ENCODE peak calls at places on chromosomes 7 and 10, in five cellular contexts. M is A549, U is IMR-90, R is ovary, D is right lobe of liver. V is an unnamed sample. For H3K4me1, the result is how much of the 10 kb centered on the place peaks cover.

GRCh38 chr10:93553501-93554374 is 12.7 kb upstream of the FFAR4 start:
- DNase-seq in D (no peak), U (no peak), R (no peak), M (peak), V (no peak)

GRCh38 chr10:123213192-123213591 is 59.0 kb downstream of the BUB3 start:
- DNase-seq in D (no peak), M (no peak), R (no peak), U (no peak), V (no peak)

GRCh38 chr10:123069271-123069670 is 60.5 kb downstream of the ACADSB start:
- DNase-seq in D (no peak), R (no peak), U (no peak), M (no peak), V (no peak)

GRCh38 chr7:17640730-17641377 is 299.4 kb downstream of the SNX13 start:
- DNase-seq in M (peak), D (no peak), U (peak), R (no peak), V (no peak)

GRCh38 chr7:107725138-107725740 is 18.7 kb upstream of the CBLL1 start:
- DNase-seq in R (peak), M (peak), D (no peak), U (peak), V (no peak)

GRCh38 chr10:112490543-112490942 is 43.5 kb downstream of the VTI1A start:
- DNase-seq in R (no peak), U (peak), M (no peak), D (no peak), V (no peak)

GRCh38 chr7:137956183-137956582 is 45.7 kb downstream of the CREB3L2 start:
- DNase-seq in U (no peak), M (no peak), R (no peak), D (no peak), V (no peak)

GRCh38 chr10:27771231-27771630 is 25.6 kb upstream of the MKX start:
- DNase-seq in R (no peak), U (no peak), D (no peak), M (no peak), V (no peak)

GRCh38 chr10:33126118-33126517 is 168.1 kb upstream of the ITGB1 start:
- DNase-seq in R (no peak), M (no peak), U (peak), D (no peak), V (no peak)

GRCh38 chr7:5500056-5500776 is 76.6 kb upstream of the TNRC18 start:
- DNase-seq in M (no peak), R (no peak), D (no peak), U (peak), V (no peak)

GRCh38 chr10:76779163-76779820 is 858.3 kb downstream of the KCNMA1 start:
- DNase-seq in M (no peak), R (no peak), D (no peak), U (peak), V (no peak)

GRCh38 chr7:111744501-111745155 is 182.3 kb upstream of the IMMP2L start:
- DNase-seq in D (no peak), U (peak), M (no peak), R (no peak), V (no peak)

GRCh38 chr10:24866615-24867583 is 85.5 kb downstream of the PRTFDC1 start:
- DNase-seq in D (peak), M (peak), R (peak), U (peak), V (no peak)

GRCh38 chr10:86958109-86958830 is at the start of gene SNCG:
- DNase-seq in R (peak), U (no peak), M (no peak), D (no peak), V (no peak)
- TF ChIP-seq POLR2A in R (no peak), U (no peak), M (no peak), D (no peak), V (no peak)

GRCh38 chr10:125145636-125146035 is 14.7 kb downstream of the CTBP2 start:
- DNase-seq in U (no peak), R (no peak), D (no peak), M (no peak), V (no peak)
- H3K4me1 ChIP-seq in U (under half), R (under half), D (under half), M (half or more), V (half or more)

GRCh38 chr7:150405584-150406310 is 26.6 kb downstream of the ZNF775 start:
- DNase-seq in U (peak), M (no peak), R (no peak), D (no peak), V (peak)

GRCh38 chr7:150404172-150404784 is 25.1 kb downstream of the ZNF775 start:
- DNase-seq in U (no peak), R (no peak), D (no peak), M (no peak), V (peak)

GRCh38 chr7:150406311-150406564 is 27.1 kb downstream of the ZNF775 start:
- DNase-seq in D (no peak), R (no peak), M (no peak), U (no peak), V (peak)

GRCh38 chr7:150403376-150404171 is 24.4 kb downstream of the ZNF775 start:
- DNase-seq in U (no peak), R (no peak), D (no peak), M (no peak), V (peak)

DNA sequence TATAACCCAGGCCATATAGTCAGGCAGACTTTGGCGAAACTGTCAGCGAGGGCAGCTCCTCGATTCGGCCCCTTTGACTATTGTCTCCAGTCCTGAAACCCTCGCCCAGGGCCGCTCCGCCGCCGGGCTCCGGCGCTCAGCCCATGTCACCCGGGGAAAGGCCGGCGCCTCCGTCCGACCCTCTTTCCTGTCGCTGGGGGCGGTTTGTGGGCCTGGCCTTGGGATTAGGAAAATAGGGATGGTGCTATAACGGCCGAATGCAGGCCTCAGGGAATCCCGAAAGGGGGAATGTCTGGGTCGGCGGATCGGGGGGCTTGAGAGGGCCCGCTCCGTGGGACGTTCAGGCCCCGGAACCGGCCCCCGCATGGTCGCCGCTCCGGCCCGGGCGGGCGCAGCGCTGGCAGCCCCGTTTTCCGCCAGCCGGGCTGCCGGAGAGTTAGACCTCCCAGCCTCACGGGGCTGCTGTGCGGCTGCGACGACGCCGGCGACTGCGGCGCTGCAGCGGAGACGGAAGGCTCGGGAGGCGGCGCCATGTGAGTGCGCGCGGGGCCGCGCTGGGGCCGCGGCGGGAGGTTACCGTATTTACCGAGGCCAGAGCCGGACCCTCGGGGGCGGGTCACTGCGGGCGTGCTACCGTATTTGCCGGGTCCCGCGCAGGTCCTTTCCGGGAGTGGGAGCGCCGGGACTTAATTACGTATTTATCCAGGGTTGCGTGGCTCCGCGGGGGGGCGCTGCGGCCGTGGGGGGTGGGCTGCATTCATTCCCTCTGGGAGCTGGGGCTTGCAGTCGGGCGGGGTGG is 25.9 kb downstream of the ZNF775 start:
- DNase-seq in U (peak), M (peak), R (peak), D (peak), V (peak)
- TF ChIP-seq POLR2A in U (peak), M (peak), R (peak), D (peak), V (no peak)

GRCh38 chr10:62541811-62542210 is 167.6 kb downstream of the ZNF365 start:
- DNase-seq in D (peak), M (no peak), U (no peak), R (no peak), V (no peak)

GRCh38 chr10:62543566-62543965 is 169.4 kb downstream of the ZNF365 start:
- DNase-seq in M (no peak), U (no peak), D (no peak), R (no peak), V (no peak)

GRCh38 chr10:62545155-62545554 is 171.0 kb downstream of the ZNF365 start:
- DNase-seq in M (no peak), R (no peak), U (no peak), D (no peak), V (no peak)

GRCh38 chr10:62545667-62546066 is 171.5 kb downstream of the ZNF365 start:
- DNase-seq in D (no peak), U (peak), R (no peak), M (no peak), V (no peak)

DNA sequence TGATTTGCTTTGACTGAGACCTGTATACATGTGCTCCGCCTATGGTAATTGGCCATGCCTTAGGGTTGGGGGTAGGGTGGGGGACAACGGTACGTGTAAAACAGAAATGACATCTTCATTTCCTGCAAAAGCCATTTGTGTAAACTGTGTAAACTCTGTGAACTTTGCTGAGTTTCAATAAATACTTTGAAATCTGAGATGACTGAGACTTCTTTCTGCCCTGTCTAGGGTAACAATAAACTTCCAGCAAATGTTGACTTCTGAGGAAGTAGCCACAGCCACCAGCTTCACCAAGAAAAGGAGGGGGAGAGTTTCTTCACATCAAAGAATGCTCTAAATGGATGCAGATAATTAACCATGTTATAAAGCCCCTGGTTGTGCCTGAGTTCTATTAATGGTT is 169.8 kb downstream of the ZNF365 start:
- DNase-seq in M (no peak), D (no peak), R (no peak), U (no peak), V (no peak)
- H3K4me1 ChIP-seq in M (under half), D (under half), R (under half), U (under half), V (under half)

GRCh38 chr10:17228081-17229015 is at the start of gene VIM:
- DNase-seq in D (peak), R (peak), M (peak), U (peak), V (peak)
- TF ChIP-seq POLR2A in D (peak), R (peak), M (peak), U (peak), V (peak)

GRCh38 chr10:35390441-35390840 is 54.1 kb downstream of the CCNY start:
- DNase-seq in U (no peak), D (no peak), R (no peak), M (no peak), V (no peak)
- H3K4me1 ChIP-seq in U (under half), D (under half), R (under half), M (under half), V (under half)

V was measured in suprapubic skin.